ENCODE peak calls at places on chromosome 19, in four cellular contexts. G, U, I and Y are unnamed samples.

GRCh38 chr19:55473613-55474012 is 2.8 kb upstream of the ZNF628 start:
- DNase-seq in G (no peak), U (no peak), I (no peak), Y (no peak)

GRCh38 chr19:35373492-35373891 is 2.6 kb downstream of the GPR42 start:
- DNase-seq in G (no peak), U (no peak), I (peak), Y (no peak)

GRCh38 chr19:17807731-17808316 is 12.9 kb downstream of the B3GNT3 start:
- DNase-seq in G (no peak), U (no peak), I (no peak), Y (no peak)

GRCh38 chr19:28327905-28328304 is 885.0 kb downstream of the UQCRFS1 start:
- DNase-seq in G (no peak), U (no peak), I (no peak), Y (no peak)

GRCh38 chr19:51391073-51391611 is 751 bp upstream of the C19orf84 start:
- DNase-seq in G (no peak), U (no peak), I (no peak), Y (no peak)

GRCh38 chr19:18282788-18283141 is 1.3 kb upstream of the JUND start:
- DNase-seq in G (no peak), U (no peak), I (no peak), Y (no peak)

GRCh38 chr19:38466050-38466449 is 32.6 kb downstream of the RYR1 start:
- DNase-seq in G (no peak), U (no peak), I (no peak), Y (no peak)

GRCh38 chr19:13723206-13723605 is 41.1 kb upstream of the MRI1 start:
- DNase-seq in G (peak), U (no peak), I (no peak), Y (no peak)

GRCh38 chr19:29562299-29563297 is 36.8 kb downstream of the VSTM2B start:
- DNase-seq in G (no peak), U (no peak), I (peak), Y (no peak)

GRCh38 chr19:8615813-8616596 is 5.5 kb upstream of the ADAMTS10 start:
- DNase-seq in G (peak), U (peak), I (no peak), Y (peak)

GRCh38 chr19:10009714-10010224 is 535 bp downstream of the COL5A3 start:
- DNase-seq in G (no peak), U (no peak), I (no peak), Y (no peak)

GRCh38 chr19:36111200-36111539 is 227 bp downstream of the OVOL3 start:
- DNase-seq in G (no peak), U (no peak), I (no peak), Y (no peak)

GRCh38 chr19:35346193-35347052 is 1.3 kb upstream of the FFAR1 start:
- DNase-seq in G (no peak), U (peak), I (peak), Y (peak)

GRCh38 chr19:30222428-30222873 is 149.7 kb upstream of the ZNF536 start:
- DNase-seq in G (no peak), U (peak), I (no peak), Y (peak)

GRCh38 chr19:37218592-37218935 is 550 bp downstream of the ZNF383 start:
- DNase-seq in G (no peak), U (no peak), I (no peak), Y (no peak)

GRCh38 chr19:33767898-33768413 is 28.7 kb upstream of the KCTD15 start:
- DNase-seq in G (peak), U (no peak), I (no peak), Y (no peak)

GRCh38 chr19:38649305-38650179 is 2.1 kb downstream of the ACTN4 start:
- DNase-seq in G (peak), U (no peak), I (no peak), Y (no peak)